ENCODE peak calls at places on chromosomes 11 and 22, in ten cellular contexts. One of them, this sample, is unnamed.

GRCh38 chr11:105719073-105719846 is 109.4 kb downstream of the GRIA4 start:
- DNase-seq in body of pancreas: no peak
- DNase-seq in uterus: no peak
- DNase-seq in endothelial cell of umbilical vein: peak; percentile 42
- DNase-seq in transverse colon: no peak
- DNase-seq in K562: no peak
- DNase-seq in tibial nerve: no peak
- DNase-seq in breast epithelium: no peak
- DNase-seq in IMR-90: peak; percentile 92
- DNase-seq in adrenal gland: no peak
- DNase-seq in this sample: no peak

GRCh38 chr11:65428578-65429068 is 6.0 kb downstream of the NEAT1 start:
- DNase-seq in K562: no peak
- DNase-seq in adrenal gland: peak; percentile 54
- DNase-seq in body of pancreas: no peak
- DNase-seq in endothelial cell of umbilical vein: no peak
- DNase-seq in breast epithelium: no peak
- DNase-seq in IMR-90: no peak
- DNase-seq in uterus: peak; percentile 19
- DNase-seq in transverse colon: peak; percentile 73
- DNase-seq in tibial nerve: no peak
- DNase-seq in this sample: peak; percentile 89

GRCh38 chr22:20919718-20920117 is 2.5 kb downstream of the CRKL start:
- DNase-seq in adrenal gland: no peak
- DNase-seq in uterus: no peak
- DNase-seq in transverse colon: no peak
- DNase-seq in K562: peak; percentile 22
- DNase-seq in endothelial cell of umbilical vein: peak; percentile 24
- DNase-seq in IMR-90: no peak
- DNase-seq in breast epithelium: no peak
- DNase-seq in body of pancreas: no peak
- DNase-seq in tibial nerve: no peak
- DNase-seq in this sample: no peak

GRCh38 chr11:15119352-15119751 is 4.6 kb downstream of the INSC start:
- DNase-seq in uterus: no peak
- DNase-seq in breast epithelium: no peak
- DNase-seq in transverse colon: no peak
- DNase-seq in adrenal gland: no peak
- DNase-seq in K562: no peak
- DNase-seq in endothelial cell of umbilical vein: no peak
- DNase-seq in IMR-90: peak; percentile 20
- DNase-seq in body of pancreas: no peak
- DNase-seq in tibial nerve: no peak
- DNase-seq in this sample: no peak

GRCh38 chr11:73001615-73002014 is 140.5 kb downstream of the FCHSD2 start:
- DNase-seq in transverse colon: no peak
- DNase-seq in endothelial cell of umbilical vein: peak; percentile 55
- DNase-seq in breast epithelium: no peak
- DNase-seq in IMR-90: no peak
- DNase-seq in adrenal gland: no peak
- DNase-seq in uterus: no peak
- DNase-seq in body of pancreas: peak; percentile 72
- DNase-seq in tibial nerve: no peak
- DNase-seq in K562: no peak
- DNase-seq in this sample: no peak

GRCh38 chr11:134756811-134757540 is 344.9 kb upstream of the B3GAT1 start:
- DNase-seq in uterus: no peak
- DNase-seq in K562: no peak
- DNase-seq in transverse colon: no peak
- DNase-seq in adrenal gland: no peak
- DNase-seq in body of pancreas: no peak
- DNase-seq in breast epithelium: no peak
- DNase-seq in endothelial cell of umbilical vein: no peak
- DNase-seq in tibial nerve: no peak
- DNase-seq in IMR-90: no peak
- DNase-seq in this sample: no peak

GRCh38 chr11:6547177-6547576 is 50.1 kb downstream of the DNHD1 start:
- DNase-seq in adrenal gland: no peak
- DNase-seq in K562: no peak
- DNase-seq in uterus: no peak
- DNase-seq in endothelial cell of umbilical vein: no peak
- DNase-seq in IMR-90: no peak
- DNase-seq in tibial nerve: no peak
- DNase-seq in body of pancreas: no peak
- DNase-seq in breast epithelium: no peak
- DNase-seq in transverse colon: no peak
- DNase-seq in this sample: no peak

GRCh38 chr11:56923116-56923515 is 65.6 kb upstream of the OR5AK2 start:
- DNase-seq in K562: no peak
- DNase-seq in body of pancreas: no peak
- DNase-seq in IMR-90: no peak
- DNase-seq in endothelial cell of umbilical vein: no peak
- DNase-seq in adrenal gland: no peak
- DNase-seq in transverse colon: no peak
- DNase-seq in breast epithelium: no peak
- DNase-seq in tibial nerve: no peak
- DNase-seq in uterus: no peak
- DNase-seq in this sample: no peak

GRCh38 chr11:128894685-128895084 is 3.5 kb downstream of the KCNJ5 start:
- DNase-seq in K562: no peak
- DNase-seq in endothelial cell of umbilical vein: peak; percentile 25
- DNase-seq in breast epithelium: no peak
- DNase-seq in body of pancreas: peak; percentile 95
- DNase-seq in adrenal gland: peak; percentile 96
- DNase-seq in tibial nerve: no peak
- DNase-seq in transverse colon: peak; percentile 42
- DNase-seq in uterus: no peak
- DNase-seq in IMR-90: no peak
- DNase-seq in this sample: no peak

GRCh38 chr11:1939006-1939626 is 8.0 kb upstream of the MRPL23 start:
- DNase-seq in uterus: no peak
- DNase-seq in transverse colon: no peak
- DNase-seq in breast epithelium: no peak
- DNase-seq in IMR-90: no peak
- DNase-seq in tibial nerve: no peak
- DNase-seq in endothelial cell of umbilical vein: no peak
- DNase-seq in adrenal gland: no peak
- DNase-seq in body of pancreas: no peak
- DNase-seq in K562: no peak
- DNase-seq in this sample: no peak

GRCh38 chr22:25054943-25055511 is 102.5 kb downstream of the KIAA1671 start:
- DNase-seq in body of pancreas: no peak
- DNase-seq in endothelial cell of umbilical vein: peak; percentile 22
- DNase-seq in breast epithelium: no peak
- DNase-seq in uterus: no peak
- DNase-seq in transverse colon: no peak
- DNase-seq in adrenal gland: no peak
- DNase-seq in IMR-90: no peak
- DNase-seq in tibial nerve: peak; percentile 57
- DNase-seq in K562: no peak
- DNase-seq in this sample: no peak

GRCh38 chr22:35498026-35498425 is 42.6 kb upstream of the RASD2 start:
- DNase-seq in uterus: no peak
- DNase-seq in tibial nerve: no peak
- DNase-seq in body of pancreas: no peak
- DNase-seq in breast epithelium: no peak
- DNase-seq in endothelial cell of umbilical vein: no peak
- DNase-seq in adrenal gland: no peak
- DNase-seq in IMR-90: peak; percentile 35
- DNase-seq in K562: peak; percentile 43
- DNase-seq in transverse colon: no peak
- DNase-seq in this sample: no peak

GRCh38 chr22:29331658-29332300 is 16.3 kb upstream of the RASL10A start:
- DNase-seq in breast epithelium: no peak
- DNase-seq in IMR-90: no peak
- DNase-seq in endothelial cell of umbilical vein: no peak
- DNase-seq in K562: no peak
- DNase-seq in adrenal gland: no peak
- DNase-seq in uterus: no peak
- DNase-seq in transverse colon: no peak
- DNase-seq in tibial nerve: no peak
- DNase-seq in body of pancreas: no peak
- DNase-seq in this sample: no peak

DNA sequence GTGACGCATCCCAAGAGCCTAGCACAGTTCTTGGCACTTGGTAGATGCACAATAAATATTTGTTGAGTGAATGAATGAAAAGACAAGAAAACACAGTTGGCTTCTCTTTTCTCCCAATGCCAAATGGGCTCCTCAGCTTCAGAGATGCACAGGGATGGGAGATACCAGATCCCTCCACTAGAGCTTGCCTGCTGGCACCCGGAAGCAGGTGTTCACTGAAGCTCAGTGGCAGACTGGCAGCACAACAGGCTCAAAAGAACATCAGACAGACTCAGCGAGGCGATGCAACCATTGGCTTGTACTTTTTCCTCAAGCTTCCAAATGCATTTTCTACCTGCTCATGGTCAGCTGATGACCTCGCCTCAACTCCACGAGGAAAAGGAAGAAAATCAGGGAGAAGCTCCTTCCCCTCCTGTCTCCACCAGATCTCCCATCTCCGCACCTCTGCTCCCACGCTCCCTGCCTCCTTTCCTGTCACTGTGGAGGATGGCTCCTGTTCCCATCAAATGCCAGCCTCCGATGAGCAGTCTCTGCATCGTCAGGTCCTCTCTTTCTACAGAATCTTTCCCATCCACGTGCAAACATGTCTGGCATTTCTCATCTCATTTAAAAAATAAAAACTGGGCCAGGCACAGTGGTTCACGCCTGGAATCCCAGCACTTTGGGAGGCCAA is 5.8 kb downstream of the RAPSN start:
- DNase-seq in endothelial cell of umbilical vein: no peak
- DNase-seq in K562: no peak
- DNase-seq in tibial nerve: no peak
- DNase-seq in uterus: no peak
- DNase-seq in body of pancreas: no peak
- DNase-seq in IMR-90: no peak
- DNase-seq in breast epithelium: no peak
- DNase-seq in transverse colon: no peak
- DNase-seq in adrenal gland: no peak
- DNase-seq in this sample: no peak
- TF ChIP-seq CTCF in endothelial cell of umbilical vein: no peak
- TF ChIP-seq CTCF in K562: no peak
- TF ChIP-seq CTCF in tibial nerve: no peak
- TF ChIP-seq CTCF in uterus: no peak
- TF ChIP-seq CTCF in body of pancreas: no peak
- TF ChIP-seq CTCF in IMR-90: no peak
- TF ChIP-seq CTCF in breast epithelium: no peak
- TF ChIP-seq CTCF in transverse colon: no peak
- TF ChIP-seq CTCF in adrenal gland: no peak
- TF ChIP-seq CTCF in this sample: no peak

GRCh38 chr11:33324211-33324985 is 67.2 kb downstream of the HIPK3 start:
- DNase-seq in K562: no peak
- DNase-seq in body of pancreas: no peak
- DNase-seq in breast epithelium: no peak
- DNase-seq in tibial nerve: no peak
- DNase-seq in adrenal gland: no peak
- DNase-seq in IMR-90: no peak
- DNase-seq in uterus: no peak
- DNase-seq in transverse colon: no peak
- DNase-seq in endothelial cell of umbilical vein: no peak
- DNase-seq in this sample: no peak

GRCh38 chr11:33319965-33320813 is 63.0 kb downstream of the HIPK3 start:
- DNase-seq in IMR-90: no peak
- DNase-seq in K562: no peak
- DNase-seq in tibial nerve: no peak
- DNase-seq in uterus: no peak
- DNase-seq in breast epithelium: no peak
- DNase-seq in body of pancreas: no peak
- DNase-seq in endothelial cell of umbilical vein: no peak
- DNase-seq in adrenal gland: no peak
- DNase-seq in transverse colon: no peak
- DNase-seq in this sample: no peak

GRCh38 chr11:33320814-33321330 is 63.7 kb downstream of the HIPK3 start:
- DNase-seq in uterus: no peak
- DNase-seq in K562: peak; percentile 56
- DNase-seq in body of pancreas: peak; percentile 6
- DNase-seq in breast epithelium: no peak
- DNase-seq in IMR-90: peak; percentile 44
- DNase-seq in transverse colon: no peak
- DNase-seq in endothelial cell of umbilical vein: no peak
- DNase-seq in tibial nerve: no peak
- DNase-seq in adrenal gland: no peak
- DNase-seq in this sample: no peak

GRCh38 chr11:33323421-33323820 is 66.2 kb downstream of the HIPK3 start:
- DNase-seq in body of pancreas: no peak
- DNase-seq in tibial nerve: no peak
- DNase-seq in breast epithelium: no peak
- DNase-seq in transverse colon: no peak
- DNase-seq in uterus: no peak
- DNase-seq in adrenal gland: no peak
- DNase-seq in IMR-90: no peak
- DNase-seq in K562: no peak
- DNase-seq in endothelial cell of umbilical vein: no peak
- DNase-seq in this sample: no peak

DNA sequence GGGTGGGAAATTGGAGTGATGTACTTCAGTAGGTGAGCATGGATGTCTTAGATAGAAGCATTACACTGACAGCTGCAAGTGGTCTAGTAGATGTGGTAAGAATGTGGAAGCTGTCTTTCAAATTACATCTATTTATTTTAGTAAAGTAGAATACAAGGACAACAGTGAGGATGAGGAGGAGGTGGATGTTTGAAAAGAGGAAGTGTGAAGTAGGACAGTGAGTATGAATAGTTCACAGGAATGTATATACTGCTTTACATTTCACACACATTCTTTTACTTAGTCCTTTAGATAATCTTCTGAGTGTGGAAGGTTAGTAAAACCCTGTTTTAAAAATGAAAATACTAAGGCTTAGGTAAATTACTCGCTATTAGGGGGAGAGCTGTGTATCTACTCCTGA is 64.3 kb downstream of the HIPK3 start:
- DNase-seq in endothelial cell of umbilical vein: no peak
- DNase-seq in uterus: no peak
- DNase-seq in breast epithelium: no peak
- DNase-seq in K562: no peak
- DNase-seq in body of pancreas: no peak
- DNase-seq in tibial nerve: no peak
- DNase-seq in transverse colon: no peak
- DNase-seq in adrenal gland: no peak
- DNase-seq in IMR-90: no peak
- DNase-seq in this sample: no peak
- H3K4me3 ChIP-seq in endothelial cell of umbilical vein: no peak overlapping the region
- H3K4me3 ChIP-seq in uterus: no peak overlapping the region
- H3K4me3 ChIP-seq in breast epithelium: no peak overlapping the region
- H3K4me3 ChIP-seq in K562: no peak overlapping the region
- H3K4me3 ChIP-seq in body of pancreas: no peak overlapping the region
- H3K4me3 ChIP-seq in tibial nerve: no peak overlapping the region
- H3K4me3 ChIP-seq in transverse colon: no peak overlapping the region
- H3K4me3 ChIP-seq in adrenal gland: no peak overlapping the region
- H3K4me3 ChIP-seq in IMR-90: no peak overlapping the region
- H3K4me3 ChIP-seq in this sample: no peak overlapping the region

GRCh38 chr11:120335928-120336640 is at the start of gene ARHGEF12:
- DNase-seq in endothelial cell of umbilical vein: peak; percentile 95
- DNase-seq in uterus: peak; percentile 96
- DNase-seq in transverse colon: peak; percentile 96
- DNase-seq in breast epithelium: peak; percentile 92
- DNase-seq in K562: peak; percentile 93
- DNase-seq in IMR-90: peak; percentile 97
- DNase-seq in adrenal gland: peak; percentile 97
- DNase-seq in body of pancreas: peak; percentile 96
- DNase-seq in tibial nerve: peak; percentile 90
- DNase-seq in this sample: peak; percentile 99
- TF ChIP-seq POLR2A in endothelial cell of umbilical vein: peak; percentile 80
- TF ChIP-seq POLR2A in uterus: peak; percentile 78
- TF ChIP-seq POLR2A in transverse colon: peak; percentile 79
- TF ChIP-seq POLR2A in breast epithelium: peak; percentile 72
- TF ChIP-seq POLR2A in K562: peak; percentile 68
- TF ChIP-seq POLR2A in IMR-90: peak; percentile 73
- TF ChIP-seq POLR2A in adrenal gland: peak; percentile 89
- TF ChIP-seq POLR2A in body of pancreas: peak; percentile 70
- TF ChIP-seq POLR2A in tibial nerve: peak; percentile 68
- TF ChIP-seq POLR2A in this sample: no peak

GRCh38 chr11:61891331-61892084 is at the start of gene FADS3:
- DNase-seq in body of pancreas: peak; percentile 91
- DNase-seq in adrenal gland: peak; percentile 88
- DNase-seq in uterus: peak; percentile 86
- DNase-seq in K562: peak; percentile 97
- DNase-seq in tibial nerve: peak; percentile 85
- DNase-seq in transverse colon: peak; percentile 90
- DNase-seq in endothelial cell of umbilical vein: peak; percentile 81
- DNase-seq in breast epithelium: peak; percentile 57
- DNase-seq in IMR-90: peak; percentile 69
- DNase-seq in this sample: peak; percentile 96
- TF ChIP-seq CTCF in body of pancreas: peak; percentile 20
- TF ChIP-seq CTCF in adrenal gland: no peak
- TF ChIP-seq CTCF in uterus: peak; percentile 13
- TF ChIP-seq CTCF in K562: peak; percentile 1
- TF ChIP-seq CTCF in tibial nerve: no peak
- TF ChIP-seq CTCF in transverse colon: peak; percentile 14
- TF ChIP-seq CTCF in endothelial cell of umbilical vein: no peak
- TF ChIP-seq CTCF in breast epithelium: no peak
- TF ChIP-seq CTCF in IMR-90: no peak
- TF ChIP-seq CTCF in this sample: no peak

This sample was measured in lower leg skin.